ENCODE peak calls at places on chromosomes 13 and 19, in eight cellular contexts. K is prostate gland, B is HCT116, H is A549, J is upper lobe of left lung, L is breast epithelium, F is IMR-90, Z is stomach. A is an unnamed sample.

GRCh38 chr19:4115050-4115817 is 8.7 kb downstream of the MAP2K2 start:
- DNase-seq in Z (peak), J (peak), B (no peak), L (no peak), K (no peak), F (no peak), H (no peak), A (no peak)

GRCh38 chr13:110576736-110577476 is 15.4 kb upstream of the RAB20 start:
- DNase-seq in Z (peak), H (no peak), J (no peak), L (no peak), B (no peak), K (no peak), F (no peak), A (no peak)

GRCh38 chr13:109625156-109625555 is 161.2 kb downstream of the IRS2 start:
- DNase-seq in K (no peak), H (no peak), J (no peak), L (no peak), F (no peak), Z (no peak), B (no peak), A (no peak)

GRCh38 chr13:109182777-109183465 is 553.5 kb downstream of the MYO16 start:
- DNase-seq in H (no peak), Z (no peak), K (no peak), F (peak), L (no peak), J (no peak), B (no peak), A (no peak)

GRCh38 chr13:35140831-35141230 is 198.8 kb downstream of the NBEA start:
- DNase-seq in Z (no peak), F (no peak), K (no peak), J (no peak), L (no peak), B (no peak), H (no peak), A (no peak)

GRCh38 chr13:49976314-49977258 is 20.3 kb upstream of the TRIM13 start:
- DNase-seq in F (peak), K (peak), B (peak), H (peak), Z (peak), J (no peak), L (peak), A (peak)

GRCh38 chr13:107964356-107964755 is 251.0 kb downstream of the LIG4 start:
- DNase-seq in H (no peak), K (no peak), Z (no peak), F (no peak), L (no peak), B (no peak), J (no peak), A (no peak)

GRCh38 chr13:96036515-96036914 is 16.7 kb downstream of the UGGT2 start:
- DNase-seq in K (no peak), B (no peak), J (no peak), Z (no peak), F (no peak), H (no peak), L (no peak), A (no peak)

GRCh38 chr13:52646967-52647366 is 4.7 kb downstream of the HNRNPA1L2 start:
- DNase-seq in F (no peak), J (no peak), Z (no peak), B (no peak), H (no peak), K (no peak), L (no peak), A (no peak)

GRCh38 chr13:52651880-52652169 is 811 bp upstream of the SUGT1 start:
- DNase-seq in J (no peak), Z (no peak), H (no peak), K (no peak), B (no peak), L (no peak), F (no peak), A (no peak)

GRCh38 chr13:52652170-52652979 is at the start of gene SUGT1:
- DNase-seq in J (peak), L (peak), F (peak), H (peak), K (peak), B (peak), Z (peak), A (peak)

GRCh38 chr13:52650731-52651130 is 1.9 kb upstream of the SUGT1 start:
- DNase-seq in J (no peak), L (no peak), K (no peak), H (no peak), B (no peak), Z (no peak), F (no peak), A (no peak)

DNA sequence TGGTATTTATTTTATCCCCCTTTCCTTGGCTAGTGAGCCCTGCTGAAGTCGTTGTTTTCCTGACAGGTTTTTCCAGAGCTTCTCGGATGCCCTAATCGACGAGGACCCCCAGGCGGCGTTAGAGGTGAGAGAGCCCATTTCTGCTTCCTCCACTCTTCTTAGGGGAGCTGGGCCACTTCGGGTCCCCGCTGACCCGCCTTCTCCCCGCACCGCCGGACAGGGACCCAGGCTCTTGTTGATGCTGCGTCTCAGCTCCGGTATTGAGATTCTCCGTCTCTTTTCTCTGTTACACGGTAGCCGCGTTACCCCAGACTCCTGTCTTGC is 306 bp downstream of the SUGT1 start:
- DNase-seq in K (no peak), F (no peak), Z (no peak), L (no peak), H (no peak), B (no peak), J (peak), A (no peak)
- TF ChIP-seq CTCF in K (no peak), F (no peak), Z (no peak), L (no peak), H (no peak), B (no peak), J (no peak), A (no peak)

DNA sequence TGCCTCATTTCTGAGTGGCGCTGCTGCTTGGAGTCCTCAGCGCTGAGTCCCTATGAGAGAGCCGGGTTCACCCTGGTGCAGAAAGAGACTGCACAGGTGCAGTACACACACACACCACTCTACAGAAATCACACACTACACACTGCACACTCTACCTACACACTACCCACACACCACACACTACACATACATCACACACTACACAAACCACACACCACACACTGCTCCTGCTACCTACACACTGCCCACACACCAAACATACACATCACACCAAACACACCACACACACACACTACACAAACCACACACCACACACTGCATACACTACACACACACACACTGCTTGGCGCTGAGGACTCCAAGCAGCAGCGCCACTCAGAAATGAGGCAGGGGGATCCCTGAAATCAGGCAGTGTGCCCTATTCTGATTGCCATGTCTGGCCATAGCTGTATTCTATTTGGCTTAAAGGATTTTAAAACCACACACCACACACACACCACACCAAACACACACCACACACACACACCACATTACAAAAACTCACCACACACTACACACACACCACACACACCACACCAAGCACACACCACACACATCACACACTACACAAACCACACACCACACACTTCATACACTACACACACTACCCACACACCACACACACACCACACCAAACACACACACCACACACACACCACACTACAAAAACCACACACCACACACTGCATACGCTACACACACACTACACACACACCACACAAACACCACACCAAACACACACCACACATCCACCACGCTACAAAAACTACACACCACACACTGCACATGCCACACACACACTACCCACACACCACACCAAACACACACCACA is 4.9 kb downstream of the MAG start:
- DNase-seq in K (no peak), F (no peak), J (no peak), Z (no peak), L (no peak), H (peak), B (no peak), A (no peak)
- TF ChIP-seq POLR2A in K (no peak), F (no peak), J (no peak), Z (no peak), L (no peak), H (peak), B (no peak), A (no peak)

DNA sequence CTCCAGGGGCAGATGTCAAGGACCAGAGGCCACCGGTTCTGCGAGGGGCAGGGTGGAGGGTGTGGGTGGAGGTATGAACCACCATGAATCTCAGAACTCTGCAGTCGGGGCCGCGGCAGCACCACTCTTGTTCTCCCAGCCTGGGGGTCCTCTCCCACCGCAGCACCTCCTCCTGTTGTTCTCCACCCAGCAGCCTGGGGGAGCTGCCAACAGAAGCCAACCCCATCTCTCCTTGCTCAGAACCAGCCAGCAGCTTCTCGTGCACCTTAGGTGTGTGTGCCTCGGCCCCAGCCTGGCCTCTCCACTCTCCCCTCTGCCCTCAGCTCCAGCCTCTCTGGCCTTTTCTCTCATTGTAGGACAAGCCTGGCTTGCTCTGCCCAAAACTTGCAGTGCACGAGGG is 31.9 kb upstream of the CCNE1 start:
- DNase-seq in B (no peak), L (no peak), F (no peak), Z (no peak), H (no peak), J (no peak), K (no peak), A (no peak)
- TF ChIP-seq CTCF in B (no peak), L (no peak), F (no peak), Z (no peak), H (no peak), J (no peak), K (no peak), A (no peak)

GRCh38 chr13:30673669-30674521 is 56.2 kb downstream of the USPL1 start:
- DNase-seq in F (peak), K (peak), Z (peak), J (peak), L (peak), H (peak), B (peak), A (peak)
- TF ChIP-seq POLR2A in F (no peak), K (peak), Z (no peak), J (no peak), L (no peak), H (peak), B (peak), A (no peak)

GRCh38 chr19:23996549-23996948 is 81.9 kb downstream of the ZNF726 start:
- DNase-seq in Z (no peak), H (peak), L (no peak), K (no peak), J (no peak), B (peak), F (no peak), A (no peak)
- TF ChIP-seq CTCF in Z (no peak), H (no peak), L (no peak), K (no peak), J (peak), B (peak), F (peak), A (no peak)

GRCh38 chr13:46134494-46134893 is 29.7 kb upstream of the CPB2 start:
- DNase-seq in B (no peak), L (no peak), K (no peak), F (no peak), H (no peak), J (no peak), Z (no peak), A (no peak)

GRCh38 chr13:46136688-46137087 is 31.9 kb upstream of the CPB2 start:
- DNase-seq in B (no peak), J (no peak), K (no peak), F (no peak), L (no peak), Z (no peak), H (no peak), A (no peak)

GRCh38 chr13:46140044-46140443 is 35.2 kb upstream of the CPB2 start:
- DNase-seq in J (no peak), H (no peak), B (no peak), F (no peak), Z (no peak), L (no peak), K (no peak), A (no peak)

GRCh38 chr13:46134961-46135522 is 30.2 kb upstream of the CPB2 start:
- DNase-seq in H (no peak), L (no peak), J (no peak), B (peak), F (peak), K (peak), Z (peak), A (no peak)

DNA sequence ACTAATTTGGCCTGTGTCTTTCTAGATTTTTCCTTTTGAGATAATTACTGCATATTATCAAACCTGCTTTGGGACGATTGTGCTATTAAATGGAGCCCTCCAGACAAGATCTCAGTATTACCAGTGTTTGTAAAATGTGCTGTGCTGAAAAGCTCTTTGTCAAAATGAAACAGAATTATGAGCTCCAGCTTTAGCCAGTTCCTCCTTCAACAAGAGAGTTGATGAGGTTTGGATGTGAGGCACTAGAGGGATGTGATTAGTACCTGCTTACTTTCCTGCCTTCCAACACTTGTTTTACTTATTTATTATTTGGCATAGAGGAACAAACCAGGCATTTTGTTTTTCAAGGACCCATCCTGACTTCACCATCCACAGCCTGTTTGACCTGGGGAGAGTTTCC is 32.8 kb upstream of the CPB2 start:
- DNase-seq in H (no peak), K (no peak), J (no peak), L (no peak), F (no peak), B (no peak), Z (no peak), A (no peak)
- TF ChIP-seq POLR2A in H (no peak), K (no peak), J (no peak), L (no peak), F (no peak), B (no peak), Z (no peak), A (no peak)

GRCh38 chr19:38850231-38850975 is 617 bp upstream of the HNRNPL start:
- DNase-seq in F (peak), H (peak), L (peak), Z (peak), B (peak), K (peak), J (peak), A (peak)
- TF ChIP-seq CTCF in F (peak), H (no peak), L (peak), Z (peak), B (no peak), K (peak), J (peak), A (no peak)

GRCh38 chr13:94917814-94918213 is 205.5 kb upstream of the SOX21 start:
- DNase-seq in H (no peak), K (no peak), J (no peak), Z (no peak), F (no peak), L (no peak), B (no peak), A (no peak)

GRCh38 chr13:94925263-94925662 is 212.9 kb upstream of the SOX21 start:
- DNase-seq in L (no peak), B (no peak), K (no peak), F (no peak), H (no peak), J (no peak), Z (no peak), A (no peak)

GRCh38 chr13:94920578-94920977 is 208.2 kb upstream of the SOX21 start:
- DNase-seq in B (no peak), K (no peak), Z (no peak), F (no peak), H (no peak), J (no peak), L (no peak), A (no peak)

DNA sequence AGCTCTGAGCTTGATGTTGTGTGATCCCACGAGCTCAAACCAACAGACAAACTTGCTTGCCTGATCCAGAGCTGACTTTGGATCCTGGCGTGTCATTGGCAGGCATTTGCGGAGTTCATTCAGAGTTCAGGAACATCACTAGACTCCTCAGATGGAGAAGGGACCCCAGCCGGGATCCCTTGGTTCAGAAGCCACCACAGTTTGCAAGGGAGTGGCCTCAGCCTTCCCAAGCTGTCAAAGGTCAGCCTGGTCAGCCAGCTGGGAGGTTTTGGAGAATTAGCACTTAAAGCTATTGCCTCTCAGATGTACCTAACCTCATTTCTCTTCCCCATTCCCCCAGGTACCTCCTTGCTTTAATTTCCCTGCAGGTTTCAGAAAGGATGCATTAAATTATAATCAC is 208.8 kb upstream of the SOX21 start:
- DNase-seq in Z (no peak), B (no peak), K (no peak), F (no peak), L (no peak), J (no peak), H (no peak), A (no peak)
- TF ChIP-seq POLR2A in Z (no peak), B (no peak), K (no peak), F (no peak), L (no peak), J (no peak), H (no peak), A (no peak)

GRCh38 chr19:23399443-23399842 is 4.2 kb upstream of the ZNF91 start:
- DNase-seq in H (no peak), K (no peak), B (no peak), J (no peak), F (no peak), L (no peak), Z (no peak), A (no peak)
- TF ChIP-seq CTCF in H (no peak), K (no peak), B (no peak), J (no peak), F (no peak), L (no peak), Z (no peak), A (no peak)